ENCODE peak calls at places on chromosomes 12 and 14, in eight cellular contexts. K, S, P, B, Y, I, H and M are unnamed samples.

GRCh38 chr14:60807971-60808370 is 73.4 kb downstream of the MNAT1 start:
- DNase-seq in P (peak; percentile 7), K (no peak), H (peak; percentile 86), B (no peak), Y (no peak), I (no peak), S (no peak), M (no peak)

GRCh38 chr12:110247340-110248095 is 33.5 kb upstream of the ATP2A2 start:
- DNase-seq in S (no peak), K (no peak), H (peak; percentile 74), Y (no peak), B (no peak), P (no peak), I (no peak), M (peak; percentile 81)

GRCh38 chr12:123266679-123267277 is 4.9 kb downstream of the CDK2AP1 start:
- DNase-seq in B (no peak), H (no peak), I (no peak), Y (no peak), P (no peak), K (no peak), S (no peak), M (no peak)

GRCh38 chr12:91058821-91059220 is 997 bp upstream of the KERA start:
- DNase-seq in S (no peak), B (no peak), I (no peak), H (no peak), K (no peak), P (peak; percentile 39), Y (no peak), M (no peak)

GRCh38 chr12:57175428-57176138 is 28.2 kb upstream of the LRP1-AS start:
- DNase-seq in P (peak; percentile 87), B (peak; percentile 94), K (peak; percentile 92), H (peak; percentile 80), S (peak; percentile 21), I (peak; percentile 85), Y (peak; percentile 73), M (peak; percentile 70)

GRCh38 chr12:117832459-117833457 is 136.0 kb downstream of the KSR2 start:
- DNase-seq in B (no peak), H (peak; percentile 97), P (peak; percentile 82), K (no peak), Y (no peak), I (no peak), S (no peak), M (no peak)

GRCh38 chr14:56002316-56002715 is 115.9 kb upstream of the PELI2 start:
- DNase-seq in P (peak; percentile 75), S (no peak), I (no peak), B (no peak), Y (no peak), K (no peak), H (peak; percentile 51), M (peak; percentile 14)

GRCh38 chr12:121087467-121088207 is 45.0 kb upstream of the P2RX7 start:
- DNase-seq in I (no peak), Y (no peak), B (no peak), K (no peak), P (peak; percentile 13), H (no peak), S (no peak), M (no peak)

GRCh38 chr12:25052191-25053020 is 103.5 kb upstream of the BCAT1 start:
- DNase-seq in I (no peak), B (peak; percentile 22), S (peak; percentile 95), H (no peak), K (no peak), Y (no peak), P (no peak), M (peak; percentile 52)

GRCh38 chr14:56133547-56133946 is 15.3 kb downstream of the PELI2 start:
- DNase-seq in I (peak; percentile 24), H (no peak), P (no peak), S (no peak), Y (no peak), K (no peak), B (peak; percentile 48), M (no peak)

GRCh38 chr14:73627033-73627432 is 14.7 kb downstream of the ACOT6 start:
- DNase-seq in P (no peak), H (no peak), K (no peak), S (no peak), B (no peak), Y (no peak), I (no peak), M (no peak)

GRCh38 chr12:62215506-62215905 is 44.7 kb upstream of the USP15 start:
- DNase-seq in Y (no peak), H (peak; percentile 78), S (no peak), B (no peak), P (no peak), I (no peak), K (no peak), M (no peak)

GRCh38 chr14:45621731-45622130 is 368.7 kb upstream of the MIS18BP1 start:
- DNase-seq in K (no peak), I (no peak), B (no peak), H (no peak), Y (no peak), S (no peak), P (no peak), M (no peak)

GRCh38 chr14:32206552-32206951 is 3.5 kb upstream of the RNU6-8 start:
- DNase-seq in Y (no peak), I (no peak), P (no peak), H (no peak), S (no peak), B (no peak), K (no peak), M (no peak)

GRCh38 chr14:32202941-32203882 is at the start of gene RNU6-8:
- DNase-seq in B (peak; percentile 95), I (peak; percentile 97), S (peak; percentile 93), K (peak; percentile 95), H (peak; percentile 92), P (peak; percentile 78), Y (peak; percentile 80), M (peak; percentile 97)

GRCh38 chr14:32203928-32204357 is 874 bp upstream of the RNU6-8 start:
- DNase-seq in P (no peak), I (peak; percentile 28), S (no peak), H (peak; percentile 29), K (peak; percentile 30), B (peak; percentile 44), Y (no peak), M (no peak)

GRCh38 chr14:32205984-32206383 is 2.9 kb upstream of the RNU6-8 start:
- DNase-seq in K (no peak), H (peak; percentile 14), B (peak; percentile 57), Y (no peak), P (no peak), S (no peak), I (no peak), M (no peak)

GRCh38 chr14:32205554-32205953 is 2.5 kb upstream of the RNU6-8 start:
- DNase-seq in K (no peak), I (no peak), H (no peak), S (no peak), Y (no peak), B (no peak), P (no peak), M (no peak)
- H3K4me3 ChIP-seq in K (no peak overlapping the region), I (no peak overlapping the region), H (no peak overlapping the region), S (no peak overlapping the region), Y (peak overlapping the region; percentile 15), B (no peak overlapping the region), P (no peak overlapping the region), M (no peak overlapping the region)

DNA sequence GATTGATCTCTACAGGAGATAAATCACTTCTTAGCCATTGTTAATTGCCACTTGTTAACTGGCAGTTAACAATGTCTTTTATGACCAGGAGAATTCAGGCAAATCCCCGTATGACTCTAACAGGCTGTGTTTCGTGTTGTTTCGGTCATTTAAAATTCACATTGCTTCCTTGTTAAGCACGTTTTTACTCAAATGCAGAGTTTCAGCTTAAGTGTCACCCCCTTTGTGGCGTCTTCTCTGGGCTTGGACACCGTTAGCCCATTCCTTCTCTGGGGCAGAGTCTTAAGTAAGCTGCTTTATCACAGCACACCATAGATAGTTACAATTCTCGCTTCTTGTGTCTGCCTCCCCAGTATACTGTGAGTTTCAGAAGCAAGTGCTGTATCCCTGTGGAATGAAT is 205.4 kb downstream of the EPS8 start:
- DNase-seq in H (no peak), B (peak; percentile 16), I (no peak), P (no peak), S (no peak), Y (no peak), K (no peak), M (no peak)
- H2AFZ ChIP-seq in H (no peak overlapping the region), B (no peak overlapping the region), I (peak overlapping the region; percentile 59), P (peak overlapping the region; percentile 15), S (peak overlapping the region; percentile 29), Y (no peak overlapping the region), K (no peak overlapping the region), M (no peak overlapping the region)

DNA sequence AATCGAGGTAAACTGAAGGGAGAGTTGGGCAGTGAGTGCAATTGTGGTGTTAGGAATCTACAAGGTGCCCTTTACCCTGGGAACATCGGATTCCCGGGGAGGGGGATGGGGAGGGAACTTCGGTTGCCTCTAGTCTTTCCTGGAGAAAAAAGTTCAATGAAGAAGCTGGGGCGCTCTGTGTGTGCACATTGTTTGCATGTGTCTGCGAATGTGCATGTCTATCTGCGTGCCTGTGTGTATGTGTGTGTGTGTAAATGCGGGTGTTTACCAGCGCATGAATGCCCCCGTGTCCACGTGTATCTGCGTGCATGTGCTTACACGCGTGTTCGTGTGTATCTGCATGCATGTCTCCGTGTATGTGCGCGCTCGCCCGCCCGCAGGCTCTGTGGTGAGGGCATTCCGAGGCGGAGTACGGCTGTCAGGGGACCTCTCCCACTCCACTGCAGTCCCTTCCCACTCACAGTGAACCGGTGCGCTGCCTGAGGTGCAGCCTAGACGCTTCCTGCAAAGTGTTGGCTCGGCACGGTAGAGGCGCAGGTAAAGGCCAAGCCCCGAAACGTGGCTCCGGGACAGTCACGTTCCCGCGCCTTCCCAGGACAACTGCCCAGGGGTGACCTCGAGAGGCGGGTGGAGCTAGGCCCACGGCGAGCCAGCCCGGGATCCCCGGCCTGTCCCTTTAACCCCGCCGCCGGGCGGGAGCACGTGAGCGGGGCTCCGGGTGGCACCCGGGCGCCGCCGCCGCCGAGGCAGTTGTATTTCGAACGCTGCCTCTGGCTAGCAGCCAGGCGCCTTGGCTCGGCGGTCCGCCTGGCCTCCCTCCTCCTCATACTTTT is 586 bp upstream of the HMGA2 start:
- DNase-seq in I (peak; percentile 84), K (peak; percentile 41), S (no peak), Y (peak; percentile 74), P (peak; percentile 89), H (peak; percentile 72), B (peak; percentile 89), M (peak; percentile 86)
- TF ChIP-seq EZH2phosphoT487 in I (no peak), K (no peak), S (no peak), Y (no peak), P (no peak), H (no peak), B (no peak), M (no peak)

DNA sequence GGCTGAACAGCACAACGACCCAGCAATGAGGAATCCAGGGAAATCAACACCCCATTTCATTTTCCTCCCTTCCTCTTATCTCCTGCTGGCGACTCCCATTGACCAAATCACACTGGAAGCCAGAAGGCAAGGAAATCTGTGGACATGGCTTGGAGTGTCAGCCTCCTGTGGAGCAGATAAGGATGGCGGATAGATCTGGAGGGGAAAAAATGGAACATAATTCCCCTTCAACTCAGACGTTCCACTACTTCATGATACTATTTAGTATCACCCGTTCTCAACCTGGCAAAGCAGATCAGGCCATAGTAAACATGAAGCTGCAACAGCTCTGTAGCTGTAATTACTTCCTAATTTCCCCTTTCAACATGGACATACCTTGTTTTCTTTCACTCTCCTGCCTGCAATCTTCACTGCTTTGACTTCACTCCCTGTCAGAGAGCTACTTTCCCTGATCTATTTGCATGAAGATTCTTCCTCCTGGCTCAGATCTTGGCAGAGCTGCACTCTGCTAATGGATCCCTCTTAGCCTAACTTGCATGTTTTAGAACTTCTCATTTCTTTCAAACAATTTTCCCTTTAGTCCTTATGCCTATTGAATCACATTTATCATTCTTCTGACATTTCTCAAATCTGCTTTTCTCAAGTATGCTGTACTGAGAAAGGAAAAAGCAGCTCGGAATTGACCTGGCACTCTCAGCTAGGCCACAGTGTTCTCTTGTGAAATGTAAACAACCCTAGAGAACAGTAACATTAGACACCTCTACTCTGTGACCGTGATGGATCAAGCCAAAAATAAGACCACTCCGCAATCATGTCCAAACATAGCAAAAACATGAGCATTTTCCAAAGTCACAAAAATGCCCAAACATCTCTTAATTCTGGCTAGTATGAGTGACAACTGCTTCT is 135.1 kb downstream of the ETNK1 start:
- DNase-seq in P (no peak), K (no peak), S (no peak), H (no peak), Y (no peak), I (no peak), B (no peak), M (no peak)
- H3K4me3 ChIP-seq in P (no peak overlapping the region), K (no peak overlapping the region), S (no peak overlapping the region), H (no peak overlapping the region), Y (no peak overlapping the region), I (no peak overlapping the region), B (no peak overlapping the region), M (no peak overlapping the region)